ENCODE peak calls at places on chromosomes 5 and 9, in four cellular contexts. One of them, this sample, is unnamed.

GRCh38 chr5:73540192-73540591 is 25.2 kb downstream of the ANKRA2 start:
- DNase-seq in H1: no peak
- DNase-seq in K562: no peak
- DNase-seq in HepG2: peak
- DNase-seq in this sample: peak

GRCh38 chr9:19641046-19641445 is 147.8 kb downstream of the SLC24A2 start:
- DNase-seq in H1: no peak
- DNase-seq in K562: no peak
- DNase-seq in HepG2: no peak
- DNase-seq in this sample: no peak

GRCh38 chr5:142816577-142816976 is 46.4 kb downstream of the ARHGAP26 start:
- DNase-seq in H1: no peak
- DNase-seq in K562: no peak
- DNase-seq in HepG2: no peak
- DNase-seq in this sample: no peak

GRCh38 chr5:132468665-132469379 is 21.8 kb downstream of the IRF1 start:
- DNase-seq in H1: no peak
- DNase-seq in K562: no peak
- DNase-seq in HepG2: no peak
- DNase-seq in this sample: no peak

GRCh38 chr9:70021026-70021571 is 22.5 kb upstream of the MAMDC2 start:
- DNase-seq in H1: no peak
- DNase-seq in K562: no peak
- DNase-seq in HepG2: no peak
- DNase-seq in this sample: no peak

GRCh38 chr5:97476852-97477534 is 293.9 kb upstream of the RIOK2 start:
- DNase-seq in H1: no peak
- DNase-seq in K562: no peak
- DNase-seq in HepG2: no peak
- DNase-seq in this sample: no peak

GRCh38 chr5:115847290-115847689 is 5.6 kb downstream of the AP3S1 start:
- DNase-seq in H1: no peak
- DNase-seq in K562: no peak
- DNase-seq in HepG2: no peak
- DNase-seq in this sample: no peak

GRCh38 chr9:129697111-129697955 is 31.9 kb downstream of the PRRX2 start:
- DNase-seq in H1: peak
- DNase-seq in K562: peak
- DNase-seq in HepG2: no peak
- DNase-seq in this sample: peak

GRCh38 chr5:10599828-10600227 is 36.0 kb downstream of the ANKRD33B start:
- DNase-seq in H1: no peak
- DNase-seq in K562: no peak
- DNase-seq in HepG2: no peak
- DNase-seq in this sample: no peak

GRCh38 chr9:110767559-110768063 is 99.0 kb downstream of the MUSK start:
- DNase-seq in H1: no peak
- DNase-seq in K562: no peak
- DNase-seq in HepG2: no peak
- DNase-seq in this sample: no peak

GRCh38 chr9:23824241-23825142 is 1.5 kb downstream of the ELAVL2 start:
- DNase-seq in H1: peak
- DNase-seq in K562: no peak
- DNase-seq in HepG2: no peak
- DNase-seq in this sample: no peak

GRCh38 chr9:32625320-32625719 is 10.1 kb downstream of the TAF1L start:
- DNase-seq in H1: no peak
- DNase-seq in K562: no peak
- DNase-seq in HepG2: no peak
- DNase-seq in this sample: no peak

GRCh38 chr9:114697951-114698351 is 16.0 kb upstream of the TEX48 start:
- DNase-seq in H1: no peak
- DNase-seq in K562: no peak
- DNase-seq in HepG2: no peak
- DNase-seq in this sample: no peak

GRCh38 chr5:120613729-120614128 is 149.6 kb downstream of the PRR16 start:
- DNase-seq in H1: no peak
- DNase-seq in K562: no peak
- DNase-seq in HepG2: no peak
- DNase-seq in this sample: no peak

GRCh38 chr9:16069671-16070586 is 517.1 kb downstream of the CCDC171 start:
- DNase-seq in H1: no peak
- DNase-seq in K562: no peak
- DNase-seq in HepG2: no peak
- DNase-seq in this sample: no peak

GRCh38 chr5:134252671-134253070 is 26.8 kb upstream of the PPP2CA start:
- DNase-seq in H1: no peak
- DNase-seq in K562: no peak
- DNase-seq in HepG2: peak
- DNase-seq in this sample: peak

GRCh38 chr5:65152131-65152530 is 329.6 kb downstream of the ADAMTS6 start:
- DNase-seq in H1: no peak
- DNase-seq in K562: no peak
- DNase-seq in HepG2: no peak
- DNase-seq in this sample: no peak
- H3K4me2 ChIP-seq in H1: no peak
- H3K4me2 ChIP-seq in K562: no peak
- H3K4me2 ChIP-seq in HepG2: no peak
- H3K4me2 ChIP-seq in this sample: peak

DNA sequence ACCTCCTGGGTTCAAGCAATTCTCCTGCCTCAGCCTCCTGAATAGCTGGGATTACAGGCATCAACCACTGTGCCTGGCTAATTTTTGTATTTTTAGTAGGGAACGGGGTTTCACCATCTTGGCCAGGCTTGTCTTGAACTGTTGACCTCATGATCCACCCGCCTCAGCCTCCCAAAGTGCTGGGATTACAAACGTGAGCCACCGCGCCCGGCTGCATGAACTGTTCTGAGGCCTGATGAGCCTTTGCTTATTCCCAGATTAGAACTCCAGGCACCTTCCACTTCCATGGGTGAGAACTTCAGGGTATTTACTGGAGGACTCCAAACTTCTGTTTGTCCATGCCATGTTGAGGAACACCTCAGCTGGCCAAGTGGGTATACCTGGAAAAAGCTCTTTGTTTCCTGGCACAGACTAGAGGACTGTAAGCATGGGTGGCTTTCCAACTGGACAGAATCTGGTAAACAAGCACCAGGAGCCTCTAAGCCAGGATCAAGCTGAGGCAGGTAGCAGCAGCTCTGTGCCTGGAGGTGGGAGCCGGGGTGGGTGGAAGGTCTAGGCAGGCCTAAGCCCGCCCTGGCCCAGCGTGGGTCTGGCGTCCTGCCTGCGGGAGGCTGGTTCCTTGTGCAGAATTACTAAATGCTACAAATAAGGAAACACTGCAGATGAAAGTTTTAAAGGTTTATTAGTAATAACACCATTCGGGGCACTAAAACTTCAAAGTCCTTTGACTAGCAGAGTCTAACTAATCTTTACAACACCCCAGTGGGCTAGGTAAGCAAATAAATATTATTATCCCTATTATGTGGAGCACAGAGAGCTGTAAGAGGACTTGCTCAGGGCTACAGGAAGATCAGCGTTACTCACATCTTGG is 78.4 kb downstream of the SEMA5A start:
- DNase-seq in H1: no peak
- DNase-seq in K562: no peak
- DNase-seq in HepG2: no peak
- DNase-seq in this sample: no peak
- TF ChIP-seq HDAC2 in H1: no peak
- TF ChIP-seq HDAC2 in K562: no peak
- TF ChIP-seq HDAC2 in HepG2: no peak
- TF ChIP-seq HDAC2 in this sample: no peak

DNA sequence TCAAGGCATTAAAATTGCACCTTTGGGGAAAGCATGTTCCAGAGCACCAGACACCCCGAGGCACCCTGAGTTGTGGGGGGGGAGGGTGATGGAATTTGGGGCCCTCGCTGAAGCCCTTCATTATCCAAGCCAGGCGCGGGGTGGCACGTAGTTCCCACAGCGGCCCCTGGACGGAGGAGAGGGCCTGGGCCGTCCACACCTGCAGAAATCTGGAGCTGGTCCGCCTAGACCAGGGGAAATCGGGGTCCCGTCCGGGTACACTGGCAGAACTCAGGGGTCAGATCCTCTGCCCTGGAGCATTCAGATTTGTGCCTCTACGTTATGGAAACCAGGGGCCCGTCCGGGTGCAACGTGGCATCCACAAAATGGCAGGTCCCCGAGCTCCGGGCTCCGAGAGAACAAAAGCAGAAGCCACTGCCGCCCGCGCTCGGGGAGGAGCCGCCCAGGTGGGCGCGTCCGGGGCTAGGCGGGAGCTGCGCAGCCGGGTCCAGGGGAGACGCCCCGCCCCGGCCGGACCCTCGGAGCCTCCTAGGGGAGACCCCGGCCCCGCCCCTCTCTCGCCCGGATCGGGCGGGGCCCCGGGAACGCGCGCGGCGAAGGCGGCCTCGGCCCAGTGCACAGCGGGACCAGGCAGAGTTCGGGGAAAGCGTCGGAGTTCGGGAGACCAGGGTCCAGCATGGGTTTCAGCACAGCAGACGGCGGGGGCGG is at the start of gene PLEKHG4B:
- DNase-seq in H1: peak
- DNase-seq in K562: no peak
- DNase-seq in HepG2: no peak
- DNase-seq in this sample: peak
- H3K4me2 ChIP-seq in H1: peak
- H3K4me2 ChIP-seq in K562: no peak
- H3K4me2 ChIP-seq in HepG2: peak
- H3K4me2 ChIP-seq in this sample: peak

GRCh38 chr5:109506556-109506955 is 96.8 kb upstream of the PJA2 start:
- DNase-seq in H1: no peak
- DNase-seq in K562: no peak
- DNase-seq in HepG2: no peak
- DNase-seq in this sample: no peak

GRCh38 chr5:109516385-109516784 is 106.6 kb upstream of the PJA2 start:
- DNase-seq in H1: no peak
- DNase-seq in K562: no peak
- DNase-seq in HepG2: no peak
- DNase-seq in this sample: no peak

DNA sequence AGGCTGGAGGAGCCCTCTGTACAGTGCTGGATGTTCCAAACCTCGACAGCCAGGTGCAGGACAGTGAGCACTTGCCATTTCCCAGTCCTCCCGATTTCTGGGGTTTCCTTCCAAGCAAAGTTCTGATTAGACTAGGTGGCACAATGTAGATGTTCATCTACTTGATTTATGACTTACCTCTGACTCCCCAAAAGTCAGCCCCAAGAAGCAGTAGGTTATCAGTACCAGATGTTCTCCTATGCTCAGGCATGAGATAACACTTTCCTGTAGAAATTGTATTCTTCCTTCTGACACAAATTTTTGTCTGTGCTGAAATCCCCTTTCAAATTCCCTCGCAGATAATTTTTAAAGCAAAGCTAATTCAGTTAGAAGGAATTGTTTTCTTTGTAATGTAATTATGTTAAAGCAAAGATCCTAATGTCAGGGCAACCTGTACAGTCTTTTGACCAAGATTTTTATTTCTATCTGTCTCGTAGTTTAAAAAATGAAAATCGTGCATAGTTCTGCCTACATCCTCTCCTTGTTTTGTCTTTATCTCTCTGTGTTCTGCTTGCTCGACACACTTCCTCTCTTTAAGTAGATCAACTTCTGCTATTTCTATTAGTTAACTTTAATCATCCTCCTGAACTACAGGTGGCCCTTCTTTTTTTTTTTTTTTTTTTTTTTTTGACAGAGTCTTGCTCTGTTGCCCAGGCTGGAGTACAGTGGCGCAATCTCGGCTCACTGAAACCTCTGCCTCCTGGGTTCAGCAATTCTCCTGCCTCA is 102.4 kb upstream of the PJA2 start:
- DNase-seq in H1: no peak
- DNase-seq in K562: no peak
- DNase-seq in HepG2: no peak
- DNase-seq in this sample: no peak
- TF ChIP-seq HDAC2 in H1: no peak
- TF ChIP-seq HDAC2 in K562: no peak
- TF ChIP-seq HDAC2 in HepG2: no peak
- TF ChIP-seq HDAC2 in this sample: no peak

This sample was measured in A549.